ENCODE peak calls at places on chromosomes 13 and 19, in ten cellular contexts. K, B, V, O, M, L, D, Z, E and J are unnamed samples.
A peak's percentile ranks its signal among the peaks of the same experiment; 100 is the strongest.

GRCh38 chr13:52780092-52780491 is 40.5 kb upstream of the CNMD start:
- DNase-seq in K (no peak), B (no peak), V (no peak), O (no peak), M (no peak), L (no peak), D (no peak), Z (no peak), E (no peak), J (no peak)

GRCh38 chr13:37344051-37344450 is 238.6 kb upstream of the CSNK1A1L start:
- DNase-seq in K (no peak), B (no peak), V (no peak), O (no peak), M (no peak), L (no peak), D (no peak), Z (no peak), E (no peak), J (no peak)

GRCh38 chr19:47075941-47076340 is 27.5 kb upstream of the TMEM160 start:
- DNase-seq in K (no peak), B (no peak), V (no peak), O (no peak), M (no peak), L (no peak), D (no peak), Z (no peak), E (no peak), J (no peak)

GRCh38 chr13:23610187-23610576 is 40.0 kb downstream of the TNFRSF19 start:
- DNase-seq in K (peak; percentile 42), B (no peak), V (no peak), O (no peak), M (no peak), L (peak; percentile 20), D (no peak), Z (no peak), E (no peak), J (peak; percentile 50)

GRCh38 chr19:22144394-22144793 is 52.4 kb downstream of the ZNF676 start:
- DNase-seq in K (no peak), B (no peak), V (no peak), O (no peak), M (no peak), L (peak; percentile 15), D (no peak), Z (no peak), E (no peak), J (no peak)

GRCh38 chr19:6048348-6048747 is 62.0 kb downstream of the RFX2 start:
- DNase-seq in K (no peak), B (no peak), V (no peak), O (no peak), M (no peak), L (no peak), D (no peak), Z (no peak), E (no peak), J (no peak)

GRCh38 chr19:38057954-38058690 is 151.1 kb downstream of the SIPA1L3 start:
- DNase-seq in K (no peak), B (no peak), V (no peak), O (no peak), M (no peak), L (no peak), D (no peak), Z (no peak), E (no peak), J (no peak)

GRCh38 chr19:30425885-30426838 is 54.0 kb downstream of the ZNF536 start:
- DNase-seq in K (no peak), B (no peak), V (no peak), O (no peak), M (no peak), L (no peak), D (no peak), Z (no peak), E (no peak), J (no peak)

GRCh38 chr19:4352701-4353121 is 9.3 kb downstream of the MPND start:
- DNase-seq in K (no peak), B (peak; percentile 71), V (peak; percentile 58), O (no peak), M (peak; percentile 41), L (peak; percentile 80), D (peak; percentile 83), Z (peak; percentile 43), E (no peak), J (no peak)

GRCh38 chr19:34057155-34057554 is 115.1 kb upstream of the LSM14A start:
- DNase-seq in K (no peak), B (no peak), V (no peak), O (no peak), M (no peak), L (no peak), D (no peak), Z (no peak), E (no peak), J (no peak)

GRCh38 chr19:57241181-57241580 is 749 bp downstream of the ZNF805 start:
- DNase-seq in K (peak; percentile 15), B (no peak), V (no peak), O (no peak), M (no peak), L (peak; percentile 10), D (no peak), Z (no peak), E (no peak), J (no peak)

GRCh38 chr13:91719033-91719432 is 320.6 kb downstream of the GPC5 start:
- DNase-seq in K (peak; percentile 9), B (no peak), V (no peak), O (no peak), M (no peak), L (no peak), D (no peak), Z (no peak), E (no peak), J (no peak)

GRCh38 chr19:5921777-5922176 is 7.7 kb downstream of the CAPS start:
- DNase-seq in K (no peak), B (no peak), V (no peak), O (no peak), M (no peak), L (no peak), D (no peak), Z (no peak), E (no peak), J (no peak)

GRCh38 chr19:14112051-14112808 is 5.3 kb downstream of the PRKACA start:
- DNase-seq in K (no peak), B (no peak), V (no peak), O (no peak), M (no peak), L (no peak), D (no peak), Z (no peak), E (no peak), J (no peak)

GRCh38 chr13:38350114-38350617 is 515 bp downstream of the UFM1 start:
- DNase-seq in K (peak; percentile 50), B (peak; percentile 78), V (no peak), O (no peak), M (peak; percentile 26), L (peak; percentile 64), D (peak; percentile 21), Z (peak; percentile 24), E (no peak), J (peak; percentile 75)

GRCh38 chr19:12244370-12244769 is 50.3 kb downstream of the ZNF44 start:
- DNase-seq in K (no peak), B (no peak), V (no peak), O (no peak), M (no peak), L (peak; percentile 5), D (no peak), Z (no peak), E (no peak), J (no peak)

GRCh38 chr13:59963383-59963782 is 200.3 kb downstream of the DIAPH3 start:
- DNase-seq in K (no peak), B (no peak), V (no peak), O (no peak), M (no peak), L (no peak), D (no peak), Z (no peak), E (no peak), J (no peak)

GRCh38 chr19:46977548-46977947 is 42.1 kb upstream of the NPAS1 start:
- DNase-seq in K (no peak), B (no peak), V (no peak), O (no peak), M (no peak), L (no peak), D (no peak), Z (no peak), E (no peak), J (no peak)

GRCh38 chr13:53301449-53301848 is 272.8 kb downstream of the OLFM4 start:
- DNase-seq in K (no peak), B (no peak), V (no peak), O (no peak), M (no peak), L (no peak), D (no peak), Z (no peak), E (no peak), J (no peak)

GRCh38 chr19:18093439-18094161 is 4.0 kb upstream of the MAST3 start:
- DNase-seq in K (peak; percentile 18), B (no peak), V (no peak), O (no peak), M (no peak), L (peak; percentile 68), D (no peak), Z (no peak), E (no peak), J (no peak)

GRCh38 chr13:29436291-29436690 is 159.2 kb downstream of the SLC7A1 start:
- DNase-seq in K (peak; percentile 52), B (no peak), V (no peak), O (no peak), M (no peak), L (peak; percentile 66), D (no peak), Z (no peak), E (no peak), J (no peak)

GRCh38 chr13:110894086-110894485 is 20.8 kb downstream of the ANKRD10 start:
- DNase-seq in K (no peak), B (no peak), V (no peak), O (no peak), M (no peak), L (no peak), D (no peak), Z (no peak), E (no peak), J (no peak)

GRCh38 chr19:861756-862528 is 2.5 kb downstream of the CFD start:
- DNase-seq in K (no peak), B (no peak), V (peak; percentile 54), O (no peak), M (peak; percentile 80), L (peak; percentile 38), D (peak; percentile 85), Z (peak; percentile 59), E (peak; percentile 91), J (no peak)

GRCh38 chr13:73076013-73076412 is 17.2 kb downstream of the KLF5 start:
- DNase-seq in K (no peak), B (no peak), V (no peak), O (no peak), M (no peak), L (no peak), D (no peak), Z (no peak), E (no peak), J (no peak)

GRCh38 chr13:33321686-33322473 is 36.3 kb upstream of the STARD13 start:
- DNase-seq in K (no peak), B (no peak), V (no peak), O (no peak), M (no peak), L (peak; percentile 44), D (no peak), Z (no peak), E (no peak), J (no peak)

GRCh38 chr19:55370305-55370988 is at the start of gene IL11:
- DNase-seq in K (peak; percentile 32), B (no peak), V (no peak), O (no peak), M (no peak), L (peak; percentile 88), D (no peak), Z (no peak), E (no peak), J (no peak)

GRCh38 chr13:55560331-55560730 is 1580.4 kb upstream of the PRR20A start:
- DNase-seq in K (no peak), B (no peak), V (no peak), O (no peak), M (no peak), L (no peak), D (no peak), Z (no peak), E (no peak), J (no peak)